ENCODE peak calls at places on chromosomes 7 and 10, in six cellular contexts. One of them, this sample, is unnamed.

GRCh38 chr10:95229724-95230627 is 35.9 kb downstream of the ACSM6 start:
- DNase-seq in pancreas: no peak
- DNase-seq in iris pigment epithelial cell: peak; percentile 97
- DNase-seq in non-pigmented ciliary epithelial cell: peak; percentile 97
- DNase-seq in myocyte: peak; percentile 90
- DNase-seq in fibroblast of the conjunctiva: peak; percentile 79
- DNase-seq in this sample: peak; percentile 91

GRCh38 chr10:80132299-80133139 is at the start of gene PLAC9:
- DNase-seq in pancreas: no peak
- DNase-seq in iris pigment epithelial cell: no peak
- DNase-seq in non-pigmented ciliary epithelial cell: no peak
- DNase-seq in myocyte: no peak
- DNase-seq in fibroblast of the conjunctiva: no peak
- DNase-seq in this sample: no peak

GRCh38 chr7:43260980-43261878 is 148.8 kb downstream of the HECW1 start:
- DNase-seq in pancreas: peak; percentile 46
- DNase-seq in iris pigment epithelial cell: peak; percentile 81
- DNase-seq in non-pigmented ciliary epithelial cell: peak; percentile 68
- DNase-seq in myocyte: peak; percentile 93
- DNase-seq in fibroblast of the conjunctiva: peak; percentile 80
- DNase-seq in this sample: peak; percentile 70

GRCh38 chr7:111559665-111560064 is 2.6 kb downstream of the IMMP2L start:
- DNase-seq in pancreas: no peak
- DNase-seq in iris pigment epithelial cell: no peak
- DNase-seq in non-pigmented ciliary epithelial cell: no peak
- DNase-seq in myocyte: no peak
- DNase-seq in fibroblast of the conjunctiva: no peak
- DNase-seq in this sample: no peak

GRCh38 chr7:36367561-36367889 is 22.1 kb upstream of the ANLN start:
- DNase-seq in pancreas: no peak
- DNase-seq in iris pigment epithelial cell: no peak
- DNase-seq in non-pigmented ciliary epithelial cell: no peak
- DNase-seq in myocyte: no peak
- DNase-seq in fibroblast of the conjunctiva: no peak
- DNase-seq in this sample: no peak

GRCh38 chr7:75962607-75963382 is 31.6 kb downstream of the TMEM120A start:
- DNase-seq in pancreas: no peak
- DNase-seq in iris pigment epithelial cell: peak; percentile 25
- DNase-seq in non-pigmented ciliary epithelial cell: no peak
- DNase-seq in myocyte: peak; percentile 87
- DNase-seq in fibroblast of the conjunctiva: peak; percentile 29
- DNase-seq in this sample: peak; percentile 90

GRCh38 chr10:86355571-86356038 is 11.0 kb downstream of the GRID1 start:
- DNase-seq in pancreas: peak; percentile 61
- DNase-seq in iris pigment epithelial cell: no peak
- DNase-seq in non-pigmented ciliary epithelial cell: no peak
- DNase-seq in myocyte: no peak
- DNase-seq in fibroblast of the conjunctiva: no peak
- DNase-seq in this sample: no peak

GRCh38 chr10:133258818-133259602 is 17.7 kb downstream of the ADAM8 start:
- DNase-seq in pancreas: peak; percentile 78
- DNase-seq in iris pigment epithelial cell: peak; percentile 99
- DNase-seq in non-pigmented ciliary epithelial cell: peak; percentile 96
- DNase-seq in myocyte: peak; percentile 99
- DNase-seq in fibroblast of the conjunctiva: peak; percentile 96
- DNase-seq in this sample: peak; percentile 100

GRCh38 chr10:122054046-122055025 is 65.4 kb downstream of the TACC2 start:
- DNase-seq in pancreas: no peak
- DNase-seq in iris pigment epithelial cell: peak; percentile 60
- DNase-seq in non-pigmented ciliary epithelial cell: no peak
- DNase-seq in myocyte: no peak
- DNase-seq in fibroblast of the conjunctiva: peak; percentile 60
- DNase-seq in this sample: no peak

GRCh38 chr10:91251430-91252056 is 31.1 kb downstream of the PCGF5 start:
- DNase-seq in pancreas: no peak
- DNase-seq in iris pigment epithelial cell: peak; percentile 48
- DNase-seq in non-pigmented ciliary epithelial cell: no peak
- DNase-seq in myocyte: peak; percentile 69
- DNase-seq in fibroblast of the conjunctiva: peak; percentile 45
- DNase-seq in this sample: peak; percentile 41

GRCh38 chr7:98372993-98373392 is 27.9 kb downstream of the BAIAP2L1 start:
- DNase-seq in pancreas: no peak
- DNase-seq in iris pigment epithelial cell: peak; percentile 80
- DNase-seq in non-pigmented ciliary epithelial cell: peak; percentile 56
- DNase-seq in myocyte: peak; percentile 98
- DNase-seq in fibroblast of the conjunctiva: peak; percentile 22
- DNase-seq in this sample: peak; percentile 62

GRCh38 chr10:100997364-100998182 is 2.0 kb upstream of the LZTS2 start:
- DNase-seq in pancreas: peak; percentile 86
- DNase-seq in iris pigment epithelial cell: peak; percentile 61
- DNase-seq in non-pigmented ciliary epithelial cell: no peak
- DNase-seq in myocyte: peak; percentile 100
- DNase-seq in fibroblast of the conjunctiva: no peak
- DNase-seq in this sample: peak; percentile 52

GRCh38 chr10:24469993-24470392 is 253.7 kb downstream of the ARHGAP21 start:
- DNase-seq in pancreas: no peak
- DNase-seq in iris pigment epithelial cell: peak; percentile 70
- DNase-seq in non-pigmented ciliary epithelial cell: no peak
- DNase-seq in myocyte: no peak
- DNase-seq in fibroblast of the conjunctiva: no peak
- DNase-seq in this sample: no peak

GRCh38 chr7:128879939-128880746 is 17.5 kb downstream of the ATP6V1F start:
- DNase-seq in pancreas: peak; percentile 57
- DNase-seq in iris pigment epithelial cell: peak; percentile 54
- DNase-seq in non-pigmented ciliary epithelial cell: no peak
- DNase-seq in myocyte: peak; percentile 81
- DNase-seq in fibroblast of the conjunctiva: no peak
- DNase-seq in this sample: peak; percentile 25

GRCh38 chr7:157849726-157850125 is 512.9 kb downstream of the DNAJB6 start:
- DNase-seq in pancreas: no peak
- DNase-seq in iris pigment epithelial cell: no peak
- DNase-seq in non-pigmented ciliary epithelial cell: no peak
- DNase-seq in myocyte: no peak
- DNase-seq in fibroblast of the conjunctiva: no peak
- DNase-seq in this sample: no peak

GRCh38 chr7:80017101-80017500 is 117.5 kb upstream of the GNAI1 start:
- DNase-seq in pancreas: no peak
- DNase-seq in iris pigment epithelial cell: no peak
- DNase-seq in non-pigmented ciliary epithelial cell: no peak
- DNase-seq in myocyte: no peak
- DNase-seq in fibroblast of the conjunctiva: no peak
- DNase-seq in this sample: no peak

GRCh38 chr7:99199226-99199625 is 8.7 kb downstream of the KPNA7 start:
- DNase-seq in pancreas: no peak
- DNase-seq in iris pigment epithelial cell: no peak
- DNase-seq in non-pigmented ciliary epithelial cell: no peak
- DNase-seq in myocyte: no peak
- DNase-seq in fibroblast of the conjunctiva: no peak
- DNase-seq in this sample: no peak

GRCh38 chr7:11294218-11294617 is 320.5 kb downstream of the PHF14 start:
- DNase-seq in pancreas: no peak
- DNase-seq in iris pigment epithelial cell: no peak
- DNase-seq in non-pigmented ciliary epithelial cell: no peak
- DNase-seq in myocyte: no peak
- DNase-seq in fibroblast of the conjunctiva: no peak
- DNase-seq in this sample: no peak

GRCh38 chr7:156751319-156751718 is 110.7 kb downstream of the RNF32 start:
- DNase-seq in pancreas: no peak
- DNase-seq in iris pigment epithelial cell: peak; percentile 96
- DNase-seq in non-pigmented ciliary epithelial cell: peak; percentile 87
- DNase-seq in myocyte: peak; percentile 99
- DNase-seq in fibroblast of the conjunctiva: peak; percentile 47
- DNase-seq in this sample: peak; percentile 88

GRCh38 chr10:95430231-95430951 is 130.8 kb downstream of the SORBS1 start:
- DNase-seq in pancreas: peak; percentile 49
- DNase-seq in iris pigment epithelial cell: peak; percentile 40
- DNase-seq in non-pigmented ciliary epithelial cell: peak; percentile 17
- DNase-seq in myocyte: peak; percentile 73
- DNase-seq in fibroblast of the conjunctiva: peak; percentile 40
- DNase-seq in this sample: no peak

GRCh38 chr10:33145451-33146188 is 187.6 kb upstream of the ITGB1 start:
- DNase-seq in pancreas: no peak
- DNase-seq in iris pigment epithelial cell: no peak
- DNase-seq in non-pigmented ciliary epithelial cell: no peak
- DNase-seq in myocyte: no peak
- DNase-seq in fibroblast of the conjunctiva: no peak
- DNase-seq in this sample: no peak

GRCh38 chr10:121448768-121449456 is 149.3 kb downstream of the FGFR2 start:
- DNase-seq in pancreas: no peak
- DNase-seq in iris pigment epithelial cell: no peak
- DNase-seq in non-pigmented ciliary epithelial cell: no peak
- DNase-seq in myocyte: no peak
- DNase-seq in fibroblast of the conjunctiva: no peak
- DNase-seq in this sample: no peak

GRCh38 chr10:29163746-29164145 is 125.1 kb upstream of the LYZL1 start:
- DNase-seq in pancreas: no peak
- DNase-seq in iris pigment epithelial cell: peak; percentile 84
- DNase-seq in non-pigmented ciliary epithelial cell: no peak
- DNase-seq in myocyte: peak; percentile 46
- DNase-seq in fibroblast of the conjunctiva: no peak
- DNase-seq in this sample: no peak

GRCh38 chr7:37481722-37482288 is 33.1 kb upstream of the ELMO1 start:
- DNase-seq in pancreas: no peak
- DNase-seq in iris pigment epithelial cell: no peak
- DNase-seq in non-pigmented ciliary epithelial cell: no peak
- DNase-seq in myocyte: no peak
- DNase-seq in fibroblast of the conjunctiva: no peak
- DNase-seq in this sample: no peak

This sample was measured in stromal cell of bone marrow.